ENCODE peak calls at places on chromosomes 11 and 22, in nine cellular contexts. B, Z, E, C, S, N, A, U and X are unnamed samples.

GRCh38 chr11:66912963-66913362 is 45.2 kb downstream of the PC start:
- DNase-seq in B (peak; percentile 46), Z (no peak), E (no peak), C (no peak), S (no peak), N (no peak), A (no peak), U (no peak), X (no peak)

GRCh38 chr11:32231909-32232493 is 141.1 kb downstream of the RCN1 start:
- DNase-seq in B (peak; percentile 43), Z (no peak), E (no peak), C (no peak), S (peak; percentile 36), N (peak; percentile 32), A (peak; percentile 76), U (no peak), X (no peak)

GRCh38 chr11:111123463-111124398 is 121.8 kb upstream of the POU2AF2 start:
- DNase-seq in B (no peak), Z (no peak), E (no peak), C (no peak), S (no peak), N (no peak), A (no peak), U (no peak), X (no peak)

GRCh38 chr11:103842795-103843194 is 193.6 kb upstream of the DDI1 start:
- DNase-seq in B (no peak), Z (peak; percentile 72), E (no peak), C (no peak), S (no peak), N (no peak), A (no peak), U (no peak), X (no peak)

GRCh38 chr11:38582151-38582550 is 1984.1 kb upstream of the RAG2 start:
- DNase-seq in B (no peak), Z (no peak), E (no peak), C (no peak), S (no peak), N (no peak), A (no peak), U (no peak), X (no peak)

GRCh38 chr22:19965771-19966709 is 24.4 kb upstream of the TXNRD2 start:
- DNase-seq in B (no peak), Z (no peak), E (no peak), C (no peak), S (no peak), N (no peak), A (peak; percentile 76), U (no peak), X (no peak)

GRCh38 chr11:48024635-48025071 is 44.3 kb downstream of the PTPRJ start:
- DNase-seq in B (no peak), Z (no peak), E (no peak), C (no peak), S (no peak), N (no peak), A (no peak), U (no peak), X (no peak)

GRCh38 chr11:66418168-66418985 is 2.5 kb upstream of the NPAS4 start:
- DNase-seq in B (peak; percentile 93), Z (peak; percentile 91), E (peak; percentile 96), C (peak; percentile 41), S (peak; percentile 48), N (peak; percentile 70), A (peak; percentile 96), U (peak; percentile 58), X (no peak)

GRCh38 chr22:22955866-22956535 is 68.4 kb downstream of the IGLL5 start:
- DNase-seq in B (peak; percentile 85), Z (peak; percentile 41), E (no peak), C (peak; percentile 68), S (peak; percentile 52), N (peak; percentile 26), A (peak; percentile 87), U (peak; percentile 62), X (peak; percentile 64)

GRCh38 chr11:72568861-72569260 is 105.4 kb downstream of the PDE2A start:
- DNase-seq in B (no peak), Z (no peak), E (no peak), C (no peak), S (no peak), N (no peak), A (no peak), U (no peak), X (peak; percentile 31)

GRCh38 chr22:43090130-43090789 is 1.1 kb upstream of the TTLL1 start:
- DNase-seq in B (peak; percentile 76), Z (no peak), E (no peak), C (peak; percentile 46), S (peak; percentile 90), N (peak; percentile 52), A (no peak), U (peak; percentile 62), X (no peak)

GRCh38 chr11:1881442-1882264 is 10.0 kb downstream of the PRR33 start:
- DNase-seq in B (no peak), Z (no peak), E (peak; percentile 65), C (no peak), S (no peak), N (no peak), A (no peak), U (no peak), X (peak; percentile 65)

GRCh38 chr11:103055174-103055890 is 36.6 kb downstream of the DCUN1D5 start:
- DNase-seq in B (no peak), Z (peak; percentile 16), E (no peak), C (peak; percentile 25), S (peak; percentile 26), N (no peak), A (peak; percentile 62), U (no peak), X (no peak)

GRCh38 chr11:62888406-62888805 is 7.7 kb downstream of the SLC3A2 start:
- DNase-seq in B (no peak), Z (no peak), E (no peak), C (no peak), S (no peak), N (no peak), A (no peak), U (no peak), X (no peak)

GRCh38 chr22:43197271-43197941 is 10.5 kb upstream of the TTLL12 start:
- DNase-seq in B (no peak), Z (no peak), E (no peak), C (no peak), S (no peak), N (no peak), A (no peak), U (no peak), X (no peak)

GRCh38 chr11:76806608-76807205 is 23.6 kb downstream of the TSKU start:
- DNase-seq in B (peak; percentile 11), Z (no peak), E (no peak), C (no peak), S (no peak), N (no peak), A (no peak), U (no peak), X (no peak)

GRCh38 chr11:20303451-20303965 is 60.0 kb upstream of the HTATIP2 start:
- DNase-seq in B (no peak), Z (no peak), E (no peak), C (no peak), S (no peak), N (no peak), A (no peak), U (no peak), X (no peak)

GRCh38 chr11:3073029-3073435 is 15.8 kb upstream of the CARS1 start:
- DNase-seq in B (no peak), Z (no peak), E (no peak), C (no peak), S (no peak), N (no peak), A (no peak), U (no peak), X (no peak)

DNA sequence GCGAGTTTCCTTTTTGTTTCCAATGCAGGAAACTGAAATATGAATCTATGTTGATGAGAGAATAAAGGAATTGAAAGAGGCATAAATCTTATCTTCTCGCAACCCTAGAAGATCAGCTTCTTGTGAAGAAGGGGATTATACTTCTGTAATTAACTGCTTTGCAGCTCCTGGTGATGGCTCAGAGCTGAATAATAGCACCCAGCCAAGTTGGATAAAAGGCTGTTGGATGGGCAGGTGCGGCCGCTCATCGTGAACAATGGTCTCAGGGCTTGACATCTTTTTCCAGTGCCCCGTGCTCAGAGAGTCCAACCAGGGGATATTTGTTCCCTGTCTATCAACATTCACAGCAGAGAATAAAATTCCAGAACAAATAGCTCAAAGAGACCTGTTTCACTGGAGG is 80.7 kb upstream of the SYT13 start:
- DNase-seq in B (no peak), Z (no peak), E (no peak), C (no peak), S (no peak), N (no peak), A (no peak), U (no peak), X (no peak)
- H3K27ac ChIP-seq in B (no peak overlapping the region), Z (no peak overlapping the region), E (no peak overlapping the region), C (no peak overlapping the region), S (no peak overlapping the region), N (no peak overlapping the region), A (no peak overlapping the region), U (peak overlapping the region; percentile 71), X (no peak overlapping the region)

GRCh38 chr11:74839971-74840370 is 91.3 kb downstream of the RNF169 start:
- DNase-seq in B (no peak), Z (no peak), E (no peak), C (no peak), S (no peak), N (no peak), A (no peak), U (no peak), X (no peak)
- H3K27ac ChIP-seq in B (no peak overlapping the region), Z (no peak overlapping the region), E (no peak overlapping the region), C (no peak overlapping the region), S (no peak overlapping the region), N (no peak overlapping the region), A (no peak overlapping the region), U (no peak overlapping the region), X (no peak overlapping the region)

GRCh38 chr11:118358071-118358470 is 1.3 kb upstream of the UBE4A start:
- DNase-seq in B (no peak), Z (no peak), E (no peak), C (no peak), S (no peak), N (no peak), A (no peak), U (no peak), X (no peak)
- H3K27ac ChIP-seq in B (no peak overlapping the region), Z (no peak overlapping the region), E (no peak overlapping the region), C (peak overlapping the region; percentile 91), S (no peak overlapping the region), N (no peak overlapping the region), A (no peak overlapping the region), U (no peak overlapping the region), X (no peak overlapping the region)

GRCh38 chr22:33871935-33872334 is 48.3 kb downstream of the LARGE1 start:
- DNase-seq in B (no peak), Z (no peak), E (peak; percentile 78), C (no peak), S (no peak), N (no peak), A (no peak), U (no peak), X (no peak)

GRCh38 chr22:33873666-33874065 is 46.6 kb downstream of the LARGE1 start:
- DNase-seq in B (no peak), Z (no peak), E (no peak), C (no peak), S (no peak), N (no peak), A (no peak), U (no peak), X (no peak)

GRCh38 chr22:33875316-33875715 is 45.0 kb downstream of the LARGE1 start:
- DNase-seq in B (no peak), Z (no peak), E (no peak), C (no peak), S (no peak), N (no peak), A (no peak), U (no peak), X (no peak)

GRCh38 chr22:33873186-33873585 is 47.1 kb downstream of the LARGE1 start:
- DNase-seq in B (peak; percentile 17), Z (no peak), E (peak; percentile 72), C (no peak), S (no peak), N (no peak), A (no peak), U (no peak), X (no peak)

GRCh38 chr22:33874206-33874605 is 46.1 kb downstream of the LARGE1 start:
- DNase-seq in B (no peak), Z (no peak), E (no peak), C (no peak), S (no peak), N (no peak), A (no peak), U (no peak), X (no peak)
- H3K27ac ChIP-seq in B (no peak overlapping the region), Z (no peak overlapping the region), E (peak overlapping the region; percentile 68), C (no peak overlapping the region), S (no peak overlapping the region), N (no peak overlapping the region), A (peak overlapping the region; percentile 66), U (no peak overlapping the region), X (no peak overlapping the region)